ENCODE peak calls at places on chromosome 12, in four cellular contexts. S, Y, W and P are unnamed samples.
A peak's percentile ranks its signal among the peaks of the same experiment; 100 is the strongest.

GRCh38 chr12:1796515-1797010 is 23.8 kb upstream of the LRTM2 start:
- DNase-seq in Y (peak; percentile 81), S (no peak), W (no peak), P (no peak)

GRCh38 chr12:106841471-106842302 is 67.2 kb downstream of the RIC8B start:
- DNase-seq in W (peak; percentile 61), Y (peak; percentile 54), S (no peak), P (no peak)

GRCh38 chr12:127400231-127400630 is 866.7 kb upstream of the TMEM132C start:
- DNase-seq in W (no peak), S (no peak), Y (no peak), P (no peak)

GRCh38 chr12:109517619-109518018 is 40.2 kb downstream of the UBE3B start:
- DNase-seq in S (no peak), Y (no peak), W (no peak), P (no peak)

GRCh38 chr12:39883411-39883810 is 222.5 kb downstream of the SLC2A13 start:
- DNase-seq in Y (no peak), S (no peak), W (no peak), P (no peak)

GRCh38 chr12:42468341-42468821 is 121.2 kb downstream of the PRICKLE1 start:
- DNase-seq in Y (peak; percentile 63), W (peak; percentile 20), S (no peak), P (peak; percentile 67)

GRCh38 chr12:27981874-27982273 is 9.3 kb upstream of the PTHLH start:
- DNase-seq in S (no peak), Y (no peak), W (no peak), P (no peak)

GRCh38 chr12:3291939-3292338 is 199.1 kb upstream of the PRMT8 start:
- DNase-seq in S (no peak), Y (no peak), W (no peak), P (no peak)

GRCh38 chr12:110039085-110039807 is 9.1 kb downstream of the C12orf76 start:
- DNase-seq in Y (peak; percentile 64), W (no peak), S (no peak), P (no peak)

GRCh38 chr12:3142386-3142785 is 65.2 kb downstream of the TSPAN9 start:
- DNase-seq in Y (no peak), S (no peak), W (no peak), P (no peak)

GRCh38 chr12:129325566-129325965 is 472.3 kb downstream of the GLT1D1 start:
- DNase-seq in W (no peak), Y (no peak), S (no peak), P (no peak)

GRCh38 chr12:117038023-117038680 is 61.1 kb downstream of the TESC start:
- DNase-seq in S (no peak), Y (no peak), W (no peak), P (peak; percentile 64)

GRCh38 chr12:93223440-93224426 is 154.0 kb upstream of the NUDT4 start:
- DNase-seq in S (no peak), W (no peak), Y (no peak), P (no peak)

GRCh38 chr12:54749191-54749818 is 101.1 kb upstream of the DCD start:
- DNase-seq in Y (peak; percentile 63), S (no peak), W (no peak), P (no peak)

GRCh38 chr12:131242741-131243496 is 289.2 kb downstream of the ADGRD1 start:
- DNase-seq in S (no peak), W (no peak), Y (no peak), P (no peak)

GRCh38 chr12:128543971-128544370 is 277.0 kb downstream of the TMEM132C start:
- DNase-seq in W (no peak), Y (no peak), S (no peak), P (no peak)

GRCh38 chr12:57119294-57119693 is 8.1 kb upstream of the STAT6 start:
- DNase-seq in Y (no peak), W (no peak), S (no peak), P (no peak)

GRCh38 chr12:131944601-131945251 is 5.0 kb upstream of the EP400 start:
- DNase-seq in W (no peak), S (no peak), Y (peak; percentile 46), P (peak; percentile 64)

GRCh38 chr12:117098361-117099217 is 627 bp downstream of the TESC start:
- DNase-seq in S (no peak), W (no peak), Y (peak; percentile 58), P (peak; percentile 54)

GRCh38 chr12:19382111-19382526 is 57.2 kb upstream of the AEBP2 start:
- DNase-seq in Y (peak; percentile 36), S (no peak), W (no peak), P (peak; percentile 14)

DNA sequence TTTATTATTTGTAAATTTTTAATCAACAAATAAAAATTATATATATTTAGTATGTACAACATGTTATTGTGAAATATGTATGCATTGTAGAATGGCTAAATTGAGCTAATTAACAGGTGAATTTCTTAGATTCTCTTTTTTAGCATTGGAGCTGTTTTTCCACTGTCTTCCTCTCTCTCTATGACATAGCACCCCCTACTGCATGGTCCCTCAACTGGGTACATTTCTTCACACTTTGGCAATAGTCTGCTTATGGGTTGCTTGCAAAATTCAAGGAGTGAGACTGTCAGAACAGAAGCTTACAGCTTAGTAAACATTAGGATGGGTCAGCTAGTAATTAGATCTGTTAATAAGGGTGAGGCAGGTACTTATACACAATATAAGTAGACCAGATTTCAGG is 658.5 kb upstream of the MGAT4C start:
- DNase-seq in Y (no peak), S (no peak), W (no peak), P (no peak)
- TF ChIP-seq CTCF in Y (no peak), S (peak; percentile 8), W (no peak), P (no peak)

GRCh38 chr12:104971276-104971675 is 13.2 kb upstream of the SLC41A2 start:
- DNase-seq in W (no peak), S (no peak), Y (no peak), P (no peak)

GRCh38 chr12:104974626-104975290 is 11.4 kb upstream of the NOPCHAP1 start:
- DNase-seq in W (no peak), Y (peak; percentile 71), S (no peak), P (no peak)

GRCh38 chr12:104975621-104976343 is 10.3 kb upstream of the NOPCHAP1 start:
- DNase-seq in W (no peak), Y (no peak), S (no peak), P (no peak)

GRCh38 chr12:104973250-104973649 is 12.9 kb upstream of the NOPCHAP1 start:
- DNase-seq in Y (no peak), S (no peak), W (no peak), P (no peak)

DNA sequence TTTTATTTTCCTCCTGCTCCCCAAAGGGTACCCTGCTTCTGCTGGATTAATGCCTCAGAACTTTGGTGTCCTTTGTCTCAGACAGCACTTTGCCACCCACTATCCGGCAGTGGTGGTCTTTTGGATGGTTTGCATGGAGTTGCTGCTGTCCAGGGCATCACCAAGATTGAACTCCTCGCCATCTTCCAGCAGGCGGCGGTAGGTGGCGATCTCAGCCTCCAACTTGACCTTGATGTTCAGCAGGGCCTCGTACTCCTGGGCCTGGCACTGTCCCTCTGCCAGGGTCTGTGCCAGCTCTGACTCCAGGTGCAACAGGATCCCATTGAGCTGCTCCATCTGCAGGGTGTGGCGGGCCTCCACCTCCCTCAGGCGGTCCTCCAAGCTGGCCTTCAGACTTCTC is 9.4 kb upstream of the NOPCHAP1 start:
- DNase-seq in S (no peak), Y (no peak), W (no peak), P (no peak)
- TF ChIP-seq POLR2A in S (no peak), Y (no peak), W (no peak), P (no peak)

GRCh38 chr12:49961993-49962764 is 507 bp downstream of the AQP5 start:
- DNase-seq in Y (no peak), W (no peak), S (no peak), P (no peak)

GRCh38 chr12:49962861-49963765 is 1.4 kb downstream of the AQP5 start:
- DNase-seq in Y (no peak), W (no peak), S (no peak), P (no peak)

GRCh38 chr12:49964849-49965624 is 3.4 kb downstream of the AQP5 start:
- DNase-seq in W (no peak), S (no peak), Y (no peak), P (no peak)

GRCh38 chr12:49965836-49966235 is 4.2 kb downstream of the AQP5 start:
- DNase-seq in Y (no peak), W (no peak), S (no peak), P (no peak)

DNA sequence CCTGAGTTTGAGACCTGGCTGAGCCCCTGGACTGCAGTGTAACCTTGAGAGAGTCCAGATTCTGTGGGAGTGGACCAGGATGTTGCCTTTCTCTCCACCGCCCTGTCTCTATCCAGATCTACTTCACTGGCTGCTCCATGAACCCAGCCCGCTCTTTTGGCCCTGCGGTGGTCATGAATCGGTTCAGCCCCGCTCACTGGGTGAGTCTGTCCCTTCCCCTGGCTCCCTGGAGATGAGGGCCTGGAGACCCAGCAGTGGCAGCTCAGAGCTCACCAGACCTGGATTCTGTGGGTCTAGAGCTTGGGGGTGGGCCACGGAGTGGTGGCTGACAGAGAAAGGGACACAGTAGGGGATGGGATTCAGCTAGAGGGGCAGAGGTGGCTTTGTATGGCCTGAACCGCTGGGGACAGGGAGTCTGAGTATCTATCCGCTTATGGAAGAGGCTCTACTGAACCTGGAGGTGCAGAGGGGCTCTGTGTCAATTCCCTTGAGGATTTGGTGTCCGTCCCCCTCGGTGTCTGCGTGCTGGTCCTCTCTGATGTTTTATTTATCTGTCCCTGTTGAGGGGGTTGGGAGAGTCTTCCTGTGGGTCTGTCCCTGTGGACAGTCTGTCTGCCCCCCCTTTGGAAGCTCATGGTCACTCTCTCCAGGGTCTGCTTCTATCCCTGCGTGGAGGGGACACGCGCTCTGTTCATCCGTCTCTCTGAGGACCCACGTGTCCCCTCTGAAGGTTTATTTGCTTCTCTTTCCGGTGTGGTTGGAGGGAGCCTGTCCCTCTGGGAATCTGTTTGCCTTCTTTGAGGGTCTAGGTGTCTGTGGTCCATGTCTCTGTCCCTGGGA is 2.5 kb downstream of the AQP5 start:
- DNase-seq in S (no peak), Y (no peak), W (no peak), P (no peak)
- TF ChIP-seq CTCF in S (no peak), Y (no peak), W (no peak), P (no peak)

GRCh38 chr12:120261951-120262851 is 3.3 kb downstream of the PXN start:
- DNase-seq in W (no peak), Y (peak; percentile 80), S (no peak), P (peak; percentile 76)

GRCh38 chr12:120259418-120260202 is 5.9 kb downstream of the PXN start:
- DNase-seq in S (no peak), W (no peak), Y (no peak), P (peak; percentile 80)

GRCh38 chr12:120258323-120258896 is 7.1 kb downstream of the PXN start:
- DNase-seq in W (no peak), Y (no peak), S (no peak), P (no peak)

GRCh38 chr12:120262852-120263724 is 2.4 kb downstream of the PXN start:
- DNase-seq in S (no peak), W (no peak), Y (peak; percentile 51), P (peak; percentile 76)

GRCh38 chr12:120260607-120261006 is 4.9 kb downstream of the PXN start:
- DNase-seq in W (no peak), Y (no peak), S (no peak), P (no peak)
- TF ChIP-seq POLR2A in W (no peak), Y (no peak), S (no peak), P (no peak)

DNA sequence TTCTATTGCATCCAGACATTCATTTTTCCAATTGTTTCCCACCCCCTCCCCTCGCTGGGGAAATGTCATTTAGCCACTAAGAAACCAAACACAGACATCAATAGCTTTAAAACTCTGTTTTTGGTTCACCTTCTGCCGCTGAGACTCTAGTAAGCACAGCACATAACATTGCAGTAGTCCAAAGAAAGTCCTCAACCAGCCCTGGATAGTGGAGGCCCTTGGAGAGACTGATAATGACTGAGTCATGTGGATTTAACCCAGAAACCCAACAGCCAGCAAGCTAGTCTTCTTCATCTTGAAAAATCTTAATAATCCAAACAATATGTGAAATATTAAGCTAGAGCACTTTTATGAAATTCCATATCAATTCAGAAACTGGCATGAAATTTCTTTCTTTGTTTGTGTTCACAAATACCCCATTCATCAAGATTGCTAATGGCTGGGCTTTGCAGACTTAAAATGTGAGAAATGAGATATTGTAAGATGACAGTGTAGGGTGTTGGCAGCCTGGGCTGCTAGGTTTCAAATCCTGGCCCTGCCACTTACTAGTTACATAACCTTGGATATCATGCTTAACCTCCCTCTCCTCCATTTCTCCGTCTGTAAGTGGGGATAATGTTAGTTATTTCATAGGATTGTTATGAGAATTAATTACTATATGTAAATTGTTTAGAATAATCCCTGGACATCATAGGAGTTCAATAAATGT is 40.1 kb downstream of the RERG start:
- DNase-seq in S (no peak), Y (no peak), W (no peak), P (no peak)
- TF ChIP-seq CTCF in S (no peak), Y (no peak), W (no peak), P (no peak)